ENCODE peak calls at places on chromosomes 16 and 17, in seven cellular contexts. I, O, T, K, W, U and Z are unnamed samples.

GRCh38 chr17:67107811-67108210 is 63.5 kb downstream of the CACNG1 start:
- DNase-seq in T (no peak), O (no peak), W (no peak), U (no peak), K (no peak), I (no peak), Z (no peak)

GRCh38 chr16:303760-304505 is 21.0 kb downstream of the PDIA2 start:
- DNase-seq in U (no peak), I (no peak), O (no peak), K (no peak), T (no peak), W (no peak), Z (peak)

GRCh38 chr17:52071712-52072111 is 86.8 kb downstream of the CA10 start:
- DNase-seq in K (no peak), O (no peak), I (no peak), W (no peak), U (no peak), T (no peak), Z (no peak)

GRCh38 chr16:50721549-50722409 is 20.1 kb upstream of the CYLD start:
- DNase-seq in K (no peak), I (peak), O (no peak), W (no peak), U (no peak), T (no peak), Z (no peak)

GRCh38 chr17:29010129-29010528 is 4.3 kb upstream of the SEZ6 start:
- DNase-seq in K (no peak), U (no peak), W (no peak), O (no peak), I (no peak), T (no peak), Z (no peak)

GRCh38 chr16:56910654-56911539 is 21.0 kb upstream of the HERPUD1 start:
- DNase-seq in K (no peak), U (no peak), I (no peak), W (peak), T (no peak), O (peak), Z (peak)

GRCh38 chr16:48613061-48613957 is 3.3 kb upstream of the N4BP1 start:
- DNase-seq in O (peak), K (no peak), T (no peak), I (no peak), W (peak), U (no peak), Z (no peak)

GRCh38 chr16:53159781-53160436 is 105.1 kb downstream of the CHD9 start:
- DNase-seq in U (no peak), K (peak), O (no peak), W (peak), I (no peak), T (no peak), Z (no peak)

GRCh38 chr16:86392751-86393150 is 117.6 kb upstream of the FOXF1 start:
- DNase-seq in U (no peak), K (no peak), W (peak), O (no peak), T (no peak), I (no peak), Z (no peak)

GRCh38 chr16:57723170-57723569 is 12.4 kb upstream of the KATNB1 start:
- DNase-seq in W (no peak), O (no peak), K (no peak), T (no peak), U (no peak), I (no peak), Z (no peak)

GRCh38 chr16:30786936-30787612 is at the start of gene ZNF629:
- DNase-seq in K (peak), I (peak), O (peak), U (peak), T (peak), W (peak), Z (peak)

GRCh38 chr16:66107661-66108060 is 258.8 kb upstream of the CDH5 start:
- DNase-seq in I (no peak), O (no peak), U (no peak), K (no peak), T (no peak), W (peak), Z (no peak)

DNA sequence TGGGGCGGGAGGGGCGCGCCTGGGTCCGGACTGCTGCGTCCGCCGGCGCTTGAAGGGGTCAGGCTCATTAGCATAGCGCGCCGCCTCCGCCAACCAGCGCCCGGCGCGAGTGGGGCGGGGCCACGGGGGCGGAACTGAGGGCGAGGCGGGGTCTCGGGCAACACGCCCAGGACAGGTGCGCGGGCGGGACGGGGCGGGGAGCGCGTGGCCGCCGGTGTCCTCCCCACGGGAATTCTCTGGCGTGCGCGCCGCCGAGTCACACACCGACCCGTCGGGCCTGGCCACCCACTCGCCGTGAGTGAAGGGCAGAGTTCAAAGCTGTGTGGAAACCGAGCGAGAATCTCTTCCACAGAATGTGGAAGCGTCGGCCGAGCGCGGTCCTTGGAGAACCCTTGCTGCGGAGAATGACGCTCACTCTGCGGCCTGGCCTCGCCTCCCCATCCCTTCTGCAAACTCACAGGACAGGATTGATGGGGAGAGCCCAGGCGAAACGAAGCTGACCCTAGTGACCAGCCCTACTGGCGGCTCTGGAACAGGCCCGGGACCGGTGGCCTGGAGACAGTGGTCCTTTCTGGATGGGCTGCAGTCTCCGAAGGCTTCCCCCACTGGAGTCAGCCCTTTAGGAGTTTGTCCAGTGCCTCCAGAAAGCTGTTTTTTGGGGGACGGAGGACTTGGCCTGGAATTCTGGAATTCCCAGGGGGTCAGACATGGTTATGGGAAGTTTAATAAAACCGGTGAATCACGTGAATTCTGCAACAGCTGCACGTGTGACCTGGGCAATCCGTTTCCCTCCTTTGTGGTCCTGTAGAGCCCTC is at the start of gene SNAI3:
- DNase-seq in O (peak), T (peak), U (peak), I (peak), W (peak), K (peak), Z (peak)
- TF ChIP-seq POLR2A in O (no peak), T (no peak), U (no peak), I (peak), W (no peak), K (no peak), Z (no peak)

GRCh38 chr17:15944720-15945492 is at the start of gene ADORA2B:
- DNase-seq in O (peak), K (peak), I (peak), U (peak), W (peak), T (no peak), Z (peak)
- TF ChIP-seq POLR2A in O (peak), K (peak), I (no peak), U (no peak), W (peak), T (no peak), Z (no peak)

GRCh38 chr17:6045621-6046357 is 24.4 kb upstream of the WSCD1 start:
- DNase-seq in W (no peak), O (no peak), K (no peak), T (no peak), U (no peak), I (no peak), Z (no peak)

GRCh38 chr17:6047966-6048365 is 22.2 kb upstream of the WSCD1 start:
- DNase-seq in U (no peak), O (no peak), I (no peak), T (no peak), W (no peak), K (no peak), Z (no peak)

GRCh38 chr17:6044261-6044660 is 25.9 kb upstream of the WSCD1 start:
- DNase-seq in I (no peak), T (no peak), W (no peak), K (no peak), U (no peak), O (no peak), Z (no peak)

GRCh38 chr17:6048486-6048885 is 21.7 kb upstream of the WSCD1 start:
- DNase-seq in T (no peak), I (no peak), U (no peak), W (no peak), K (no peak), O (no peak), Z (no peak)

DNA sequence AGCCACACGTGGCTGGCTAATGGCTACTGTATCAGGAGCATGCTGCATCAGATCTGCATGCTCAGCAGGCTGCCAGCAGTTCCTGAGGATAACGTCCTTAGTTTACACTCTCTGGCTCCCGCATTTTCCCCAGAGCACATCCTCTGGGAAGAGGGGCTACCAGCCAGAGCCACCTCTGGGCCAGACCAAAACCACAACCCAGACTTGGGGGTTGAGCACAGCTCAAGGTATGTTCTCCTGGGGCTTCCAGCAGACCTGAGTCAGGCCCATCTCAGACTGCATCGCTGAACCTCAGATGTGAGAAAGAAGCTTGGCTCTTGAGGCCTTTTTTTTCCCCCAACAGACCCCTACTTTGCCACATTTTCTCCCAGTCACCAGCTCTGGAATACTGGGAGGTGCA is 23.7 kb upstream of the WSCD1 start:
- DNase-seq in O (no peak), U (no peak), K (no peak), I (no peak), T (no peak), W (no peak), Z (no peak)
- TF ChIP-seq POLR2A in O (no peak), U (no peak), K (no peak), I (no peak), T (no peak), W (no peak), Z (no peak)

GRCh38 chr16:88432174-88432573 is 20.9 kb upstream of the ZFPM1 start:
- DNase-seq in I (no peak), U (no peak), O (no peak), W (no peak), K (no peak), T (no peak), Z (no peak)

GRCh38 chr16:88429387-88430184 is 23.5 kb upstream of the ZFPM1 start:
- DNase-seq in O (no peak), I (no peak), T (no peak), U (no peak), K (no peak), W (no peak), Z (no peak)

GRCh38 chr16:88431651-88432050 is 21.4 kb upstream of the ZFPM1 start:
- DNase-seq in I (no peak), O (no peak), K (no peak), T (no peak), U (no peak), W (no peak), Z (no peak)

GRCh38 chr16:88430185-88430523 is 22.9 kb upstream of the ZFPM1 start:
- DNase-seq in W (no peak), U (no peak), I (no peak), K (no peak), O (no peak), T (no peak), Z (no peak)

DNA sequence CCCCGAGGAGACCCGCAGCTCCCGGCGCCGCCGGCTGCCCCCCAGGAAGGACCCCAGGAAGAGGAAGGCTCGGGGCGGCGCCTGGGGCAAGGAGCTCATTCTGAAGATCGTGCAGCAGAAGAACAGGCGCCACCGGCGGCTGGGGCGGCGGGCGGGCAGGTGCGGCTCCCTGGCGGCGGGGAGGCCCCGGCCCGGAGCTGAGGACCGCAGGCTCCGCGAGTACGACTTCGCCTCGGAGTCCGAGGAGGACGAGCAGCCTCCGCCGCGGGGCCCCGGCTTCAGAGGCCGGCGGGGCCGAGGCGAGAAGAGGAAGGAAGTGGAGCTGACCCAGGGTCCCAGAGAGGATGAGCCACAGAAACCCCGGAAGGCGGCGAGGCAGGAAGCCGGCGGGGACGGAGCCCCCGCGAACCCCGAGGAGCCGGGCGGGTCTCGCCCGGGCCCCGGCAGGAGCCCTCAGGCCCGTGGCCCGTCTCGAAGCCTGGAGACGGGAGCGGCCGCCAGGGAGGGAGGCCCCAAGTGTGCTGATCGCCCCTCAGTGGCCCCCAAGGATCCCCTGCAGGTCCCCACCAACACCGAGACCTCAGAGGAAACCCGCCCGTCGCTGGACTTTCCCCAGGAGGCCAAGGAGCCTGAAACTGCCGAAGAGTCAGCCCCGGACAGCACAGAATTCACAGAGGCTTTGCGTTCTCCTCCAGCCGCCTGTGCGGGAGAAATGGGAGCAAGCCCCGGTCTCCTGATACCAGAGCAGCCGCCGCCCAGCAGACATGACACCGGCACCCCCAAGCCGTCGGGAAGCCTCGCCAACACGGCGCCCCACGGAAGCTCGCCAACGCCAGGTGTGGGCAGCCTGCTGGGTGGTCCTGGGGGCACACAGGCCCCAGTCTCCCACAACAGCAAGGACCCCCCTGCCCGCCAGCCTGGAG is 22.3 kb upstream of the ZFPM1 start:
- DNase-seq in U (peak), T (no peak), W (no peak), O (peak), I (no peak), K (no peak), Z (peak)
- TF ChIP-seq POLR2A in U (no peak), T (no peak), W (no peak), O (peak), I (peak), K (no peak), Z (no peak)

GRCh38 chr17:79839363-79840203 is at the start of gene CBX4:
- DNase-seq in T (peak), I (peak), U (peak), K (peak), O (peak), W (peak), Z (peak)
- TF ChIP-seq POLR2A in T (peak), I (peak), U (peak), K (peak), O (peak), W (peak), Z (peak)

GRCh38 chr17:73290399-73291259 is 21.2 kb downstream of the CDC42EP4 start:
- DNase-seq in K (no peak), O (no peak), U (no peak), W (no peak), I (peak), T (no peak), Z (no peak)

GRCh38 chr17:73289549-73290254 is 22.1 kb downstream of the CDC42EP4 start:
- DNase-seq in I (peak), W (no peak), O (no peak), U (no peak), K (no peak), T (no peak), Z (no peak)

GRCh38 chr17:73293031-73293430 is 18.8 kb downstream of the CDC42EP4 start:
- DNase-seq in T (no peak), K (no peak), W (no peak), U (no peak), I (no peak), O (no peak), Z (no peak)

GRCh38 chr17:73292031-73292531 is 19.7 kb downstream of the CDC42EP4 start:
- DNase-seq in K (no peak), O (no peak), U (peak), W (peak), I (peak), T (no peak), Z (peak)

GRCh38 chr17:73291260-73291801 is 20.5 kb downstream of the CDC42EP4 start:
- DNase-seq in O (peak), T (peak), U (no peak), K (peak), I (peak), W (peak), Z (peak)
- TF ChIP-seq POLR2A in O (no peak), T (no peak), U (no peak), K (no peak), I (no peak), W (no peak), Z (no peak)